ENCODE peak calls at places on chromosomes 11 and 22, in four cellular contexts. D, W, R and V are unnamed samples.

GRCh38 chr22:48975886-48976285 is 851.8 kb downstream of the BRD1 start:
- DNase-seq in D (no peak), R (no peak), W (no peak), V (no peak)

GRCh38 chr11:124402326-124402922 is 3.6 kb upstream of the OR8B3 start:
- DNase-seq in W (peak), R (peak), D (peak), V (peak)

GRCh38 chr11:108906329-108906728 is 241.5 kb downstream of the DDX10 start:
- DNase-seq in W (no peak), R (peak), D (no peak), V (peak)

GRCh38 chr11:76680517-76681425 is 10.2 kb upstream of the LRRC32 start:
- DNase-seq in D (peak), W (peak), R (peak), V (peak)

GRCh38 chr11:130301002-130301401 is 13.7 kb downstream of the ZBTB44 start:
- DNase-seq in D (no peak), R (no peak), W (no peak), V (no peak)

GRCh38 chr11:71402878-71403277 is 45.3 kb downstream of the DHCR7 start:
- DNase-seq in D (no peak), R (no peak), W (no peak), V (no peak)

GRCh38 chr11:57476883-57477506 is 16.7 kb downstream of the RTN4RL2 start:
- DNase-seq in D (peak), R (no peak), W (no peak), V (no peak)

GRCh38 chr11:131351848-131352247 is 18.6 kb upstream of the NTM start:
- DNase-seq in R (no peak), D (no peak), W (no peak), V (no peak)

GRCh38 chr11:64553554-64554201 is 37.3 kb upstream of the SLC22A12 start:
- DNase-seq in W (peak), R (peak), D (peak), V (peak)

GRCh38 chr11:106076421-106076922 is 675 bp downstream of the KBTBD3 start:
- DNase-seq in W (no peak), R (no peak), D (no peak), V (no peak)

GRCh38 chr11:125412509-125412908 is 83.6 kb downstream of the FEZ1 start:
- DNase-seq in R (no peak), D (no peak), W (no peak), V (no peak)

GRCh38 chr22:29190915-29191314 is 14.8 kb upstream of the EMID1 start:
- DNase-seq in D (no peak), R (no peak), W (no peak), V (no peak)

GRCh38 chr11:82906236-82906635 is 4.7 kb downstream of the DDIAS start:
- DNase-seq in R (peak), W (no peak), D (no peak), V (peak)

GRCh38 chr11:1487851-1488574 is 1.4 kb upstream of the MOB2 start:
- DNase-seq in D (no peak), W (no peak), R (no peak), V (no peak)

GRCh38 chr11:76371170-76371569 is 9.8 kb downstream of the THAP12 start:
- DNase-seq in W (peak), D (peak), R (no peak), V (peak)

GRCh38 chr22:50483977-50484853 is 2.4 kb upstream of the MIOX start:
- DNase-seq in D (no peak), W (no peak), R (no peak), V (no peak)

GRCh38 chr11:61958590-61958989 is 8.4 kb downstream of the BEST1 start:
- DNase-seq in W (peak), D (no peak), R (no peak), V (no peak)

GRCh38 chr11:75677275-75677674 is 8.4 kb upstream of the MAP6 start:
- DNase-seq in R (no peak), W (no peak), D (no peak), V (no peak)

GRCh38 chr11:113681711-113682410 is 24.2 kb downstream of the TMPRSS5 start:
- DNase-seq in D (no peak), R (no peak), W (peak), V (no peak)

GRCh38 chr11:72577271-72577681 is 96.9 kb downstream of the PDE2A start:
- DNase-seq in R (no peak), W (no peak), D (no peak), V (no peak)

GRCh38 chr11:63918576-63919171 is 1.7 kb upstream of the RCOR2 start:
- DNase-seq in W (peak), D (no peak), R (no peak), V (no peak)

GRCh38 chr11:32420937-32421532 is 14.3 kb downstream of the WT1 start:
- DNase-seq in R (no peak), W (peak), D (no peak), V (no peak)

GRCh38 chr11:16179668-16180067 is 176.7 kb downstream of the SOX6 start:
- DNase-seq in W (no peak), D (no peak), R (no peak), V (no peak)

GRCh38 chr11:106986261-106986660 is 32.0 kb downstream of the GUCY1A2 start:
- DNase-seq in D (no peak), W (no peak), R (no peak), V (no peak)

GRCh38 chr22:35537252-35537651 is 3.4 kb upstream of the RASD2 start:
- DNase-seq in R (no peak), D (no peak), W (no peak), V (no peak)

GRCh38 chr11:16292167-16292859 is 64.0 kb downstream of the SOX6 start:
- DNase-seq in R (no peak), W (no peak), D (no peak), V (no peak)

GRCh38 chr11:115670538-115671200 is 166.5 kb upstream of the CADM1 start:
- DNase-seq in W (no peak), D (no peak), R (no peak), V (no peak)

GRCh38 chr11:65773784-65774411 is 6.9 kb downstream of the AP5B1 start:
- DNase-seq in W (no peak), D (no peak), R (no peak), V (no peak)

GRCh38 chr11:107043242-107043991 is 25.1 kb upstream of the GUCY1A2 start:
- DNase-seq in W (no peak), R (no peak), D (no peak), V (no peak)

GRCh38 chr11:4433852-4434251 is 15.2 kb upstream of the OR52K2 start:
- DNase-seq in R (no peak), D (no peak), W (no peak), V (no peak)

GRCh38 chr11:66845876-66846212 is 2.6 kb downstream of the RCE1 start:
- DNase-seq in W (no peak), D (no peak), R (no peak), V (no peak)

DNA sequence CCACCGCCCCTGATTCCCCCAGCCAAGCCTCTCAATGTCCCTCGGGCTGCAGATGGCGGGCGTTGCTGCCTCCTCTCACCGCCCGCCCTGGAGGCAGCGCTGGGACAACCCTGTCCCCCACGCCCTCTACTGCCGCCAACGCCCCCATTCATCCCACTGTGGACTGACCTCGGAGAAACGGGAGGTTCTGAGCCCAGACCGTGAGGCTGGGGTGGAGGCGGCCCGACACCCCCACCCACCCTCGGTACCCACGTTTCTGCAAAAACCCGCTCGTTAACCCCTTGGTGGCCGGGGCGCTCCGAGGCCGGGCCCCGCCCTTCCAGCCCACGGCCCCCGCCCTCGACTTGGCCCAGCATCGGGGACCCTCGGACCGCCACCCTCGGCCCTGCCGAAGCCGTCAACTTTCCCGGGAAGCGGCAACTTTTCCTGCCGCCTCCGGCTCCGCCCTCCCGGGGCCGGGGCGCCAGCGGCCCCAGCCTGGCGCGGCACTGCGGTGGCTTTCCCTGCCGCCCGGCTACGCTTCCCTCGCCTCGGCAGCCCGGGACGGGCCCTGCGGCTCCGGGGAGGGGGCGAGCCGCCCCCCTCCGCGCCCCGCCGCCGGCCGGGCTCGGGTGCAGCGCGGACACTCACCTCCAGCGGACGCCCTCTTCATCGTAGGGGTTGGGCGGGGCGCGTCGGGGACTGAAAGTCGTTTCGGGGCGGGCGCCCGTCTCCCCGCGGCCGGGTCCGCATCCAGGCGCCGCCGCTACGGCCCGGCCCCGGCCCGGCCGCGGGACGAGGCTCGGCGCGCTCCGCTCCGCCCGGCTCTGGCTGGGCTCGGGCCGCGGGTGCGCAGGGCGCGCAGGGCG is 453 bp downstream of the RTN4R start:
- DNase-seq in W (peak), R (no peak), D (peak), V (no peak)
- TF ChIP-seq JUN in W (no peak), R (no peak), D (no peak), V (no peak)

GRCh38 chr22:19043111-19044085 is 78.8 kb downstream of the DGCR2 start:
- DNase-seq in D (no peak), R (no peak), W (peak), V (no peak)

GRCh38 chr22:19039796-19040580 is 82.2 kb downstream of the DGCR2 start:
- DNase-seq in D (no peak), R (no peak), W (no peak), V (no peak)

GRCh38 chr22:19040581-19041402 is 81.4 kb downstream of the DGCR2 start:
- DNase-seq in D (no peak), W (no peak), R (no peak), V (no peak)

GRCh38 chr22:19042285-19043110 is 79.7 kb downstream of the DGCR2 start:
- DNase-seq in W (no peak), R (no peak), D (no peak), V (no peak)

DNA sequence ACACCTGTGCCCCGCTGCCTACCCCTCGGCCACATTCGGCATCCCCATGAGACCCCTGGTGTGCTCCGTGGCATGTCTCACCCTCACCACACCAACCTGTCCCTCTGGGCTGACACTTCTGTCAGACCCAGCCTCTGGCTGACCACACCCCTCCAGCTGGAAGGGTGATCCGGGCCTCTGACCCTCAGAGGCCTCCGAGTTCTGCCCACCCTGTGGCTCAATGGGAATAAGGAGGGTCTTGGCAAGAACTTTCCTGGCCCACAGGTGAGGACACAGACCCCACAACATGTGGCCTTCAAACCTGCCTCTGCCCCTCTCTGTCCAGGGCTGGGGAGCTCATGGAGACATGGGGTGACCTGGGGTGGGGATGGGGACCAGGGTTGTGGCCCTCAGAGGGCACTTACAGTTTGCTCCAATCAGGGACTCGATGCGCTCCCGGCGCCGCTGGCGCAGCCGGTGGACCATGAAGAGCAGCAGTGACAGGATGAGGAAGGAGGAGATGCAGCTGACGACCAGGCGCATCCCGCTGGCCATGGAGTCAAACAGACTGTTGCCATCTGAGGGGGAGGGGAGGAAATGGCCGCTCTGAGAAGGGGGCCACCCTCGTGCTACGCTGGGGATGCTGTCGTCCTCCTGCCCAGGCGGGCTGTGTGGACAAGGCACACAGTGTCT is 80.7 kb downstream of the DGCR2 start:
- DNase-seq in D (no peak), W (no peak), R (no peak), V (no peak)
- TF ChIP-seq MYC in D (no peak), W (no peak), R (no peak), V (no peak)

DNA sequence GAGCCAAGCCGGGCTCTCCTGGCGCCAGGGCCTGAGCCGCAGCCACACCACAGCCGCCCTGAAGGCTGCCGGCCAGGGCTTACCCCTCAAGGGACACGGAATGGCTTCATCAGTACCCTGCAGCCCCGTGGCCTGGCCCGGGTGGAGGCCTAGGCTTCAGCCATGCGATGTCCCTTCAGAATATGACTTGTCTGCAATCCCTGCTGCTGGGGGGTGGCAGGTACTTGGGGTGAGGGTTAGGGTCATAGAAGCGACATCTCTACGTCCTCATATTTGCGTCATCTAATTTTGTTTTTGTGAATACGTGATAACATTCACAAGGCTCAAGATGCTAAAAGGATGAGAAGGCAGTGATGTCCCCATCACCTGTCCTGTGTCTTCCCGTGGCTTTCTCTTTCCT is 6.4 kb downstream of the CCND1 start:
- DNase-seq in D (no peak), R (no peak), W (no peak), V (no peak)
- H3K27ac ChIP-seq in D (peak), R (no peak), W (no peak), V (no peak)

GRCh38 chr11:132588366-132588765 is 943.9 kb downstream of the OPCML start:
- DNase-seq in D (no peak), R (no peak), W (no peak), V (no peak)
- TF ChIP-seq JUN in D (no peak), R (no peak), W (no peak), V (no peak)

GRCh38 chr22:46985507-46985882 is 223.0 kb downstream of the TBC1D22A start:
- DNase-seq in W (no peak), R (no peak), D (no peak), V (no peak)
- TF ChIP-seq MYC in W (no peak), R (no peak), D (no peak), V (no peak)

DNA sequence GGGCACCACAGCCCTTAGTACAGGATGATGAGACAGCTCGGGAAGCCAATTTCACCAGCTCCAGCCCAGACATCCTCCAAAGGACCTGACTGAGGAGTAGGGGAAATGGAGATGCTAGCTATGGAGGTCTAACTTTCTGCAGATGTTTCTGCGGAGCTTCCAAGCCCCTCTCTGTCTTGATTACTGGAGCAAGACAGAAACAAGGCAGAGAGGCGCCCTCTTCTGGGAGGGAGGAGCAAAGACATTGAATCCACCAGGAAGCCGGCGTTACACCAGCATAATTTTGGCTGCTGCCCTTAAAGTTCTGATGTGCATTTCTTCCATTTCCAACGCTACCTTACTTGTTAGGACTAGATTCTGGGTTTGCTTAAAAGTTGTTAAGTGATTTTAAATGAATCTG is 107.3 kb upstream of the HSD17B12 start:
- DNase-seq in D (no peak), W (peak), R (peak), V (no peak)
- H3K27ac ChIP-seq in D (no peak), W (no peak), R (no peak), V (no peak)

GRCh38 chr11:14380947-14381555 is 22.1 kb upstream of the RRAS2 start:
- DNase-seq in D (peak), W (no peak), R (peak), V (peak)
- TF ChIP-seq JUN in D (peak), W (no peak), R (no peak), V (no peak)

GRCh38 chr11:126466288-126467045 is 111.0 kb downstream of the ST3GAL4 start:
- DNase-seq in R (no peak), W (no peak), D (no peak), V (no peak)
- TF ChIP-seq MYC in R (no peak), W (no peak), D (no peak), V (no peak)